ENCODE peak calls at places on chromosome 14, in ten cellular contexts. A is GM12878; K is activated B cell treated with CpG ODN at 0.5 μM for 24 hours; T is PC-3; F is lung; H is gastroesophageal sphincter; X is CD4-positive, alpha-beta T cell; L is left cardiac atrium; W is stimulated activated naive CD8-positive, alpha-beta T cell treated with anti-CD3 and anti-CD28 coated beads, Interleukin-15, amount 100 ng/mL, for 72 hours; O is esophagus mucosa. E is an unnamed sample.

GRCh38 chr14:60655898-60656754 is 6.8 kb upstream of the SIX1 start:
- ATAC-seq in A (no peak), K (no peak), T (no peak), F (no peak), H (no peak), X (no peak), L (no peak), W (no peak), O (peak; percentile 12), E (no peak)

GRCh38 chr14:100842799-100843198 is 16.9 kb downstream of the MEG3 start:
- ATAC-seq in A (no peak), K (no peak), T (peak; percentile 40), F (peak; percentile 28), H (peak; percentile 86), X (no peak), L (peak; percentile 65), W (no peak), O (no peak), E (no peak)

GRCh38 chr14:21041676-21042433 is at the start of gene RNASE7:
- ATAC-seq in A (no peak), K (no peak), T (no peak), F (no peak), H (no peak), X (no peak), L (peak; percentile 14), W (no peak), O (peak; percentile 85), E (no peak)

GRCh38 chr14:101193126-101193844 is 289.8 kb upstream of the RTL1 start:
- ATAC-seq in A (no peak), K (no peak), T (no peak), F (no peak), H (no peak), X (no peak), L (no peak), W (no peak), O (no peak), E (no peak)

GRCh38 chr14:91409991-91410401 is 7.6 kb downstream of the CCDC88C start:
- ATAC-seq in A (peak; percentile 30), K (peak; percentile 52), T (no peak), F (no peak), H (no peak), X (peak; percentile 59), L (no peak), W (peak; percentile 81), O (no peak), E (peak; percentile 75)

GRCh38 chr14:72726444-72726843 is 167.5 kb downstream of the DPF3 start:
- ATAC-seq in A (no peak), K (no peak), T (no peak), F (no peak), H (no peak), X (no peak), L (no peak), W (no peak), O (no peak), E (no peak)

GRCh38 chr14:96592591-96593388 is 90.6 kb downstream of the PAPOLA start:
- ATAC-seq in A (peak; percentile 92), K (peak; percentile 86), T (no peak), F (peak; percentile 77), H (peak; percentile 58), X (peak; percentile 96), L (peak; percentile 92), W (peak; percentile 93), O (peak; percentile 76), E (peak; percentile 75)

GRCh38 chr14:56004323-56004722 is 113.9 kb upstream of the PELI2 start:
- ATAC-seq in A (no peak), K (no peak), T (no peak), F (no peak), H (no peak), X (no peak), L (no peak), W (no peak), O (no peak), E (no peak)

GRCh38 chr14:99117671-99118045 is 154.3 kb downstream of the BCL11B start:
- ATAC-seq in A (no peak), K (no peak), T (no peak), F (no peak), H (no peak), X (no peak), L (no peak), W (no peak), O (no peak), E (no peak)

GRCh38 chr14:64569108-64570045 is 19.6 kb downstream of the PPP1R36 start:
- ATAC-seq in A (no peak), K (no peak), T (peak; percentile 91), F (peak; percentile 42), H (peak; percentile 95), X (no peak), L (peak; percentile 97), W (no peak), O (peak; percentile 92), E (no peak)

GRCh38 chr14:101839236-101839635 is 77.7 kb downstream of the PPP2R5C start:
- ATAC-seq in A (peak; percentile 79), K (peak; percentile 62), T (no peak), F (no peak), H (no peak), X (peak; percentile 60), L (no peak), W (peak; percentile 89), O (no peak), E (peak; percentile 77)

GRCh38 chr14:69108358-69108757 is 44.6 kb downstream of the DCAF5 start:
- ATAC-seq in A (no peak), K (no peak), T (no peak), F (no peak), H (no peak), X (no peak), L (no peak), W (no peak), O (no peak), E (no peak)

E was measured in stimulated activated memory B cell treated with anti-CD40 and anti-IgM and Interleukin-4, amounts not matched to agents 10 μg/mL and 1 μg/mL and 100 μg/mL, for 72 hours.